ENCODE peak calls at places on chromosomes 4 and X, in seven cellular contexts. W is K562, U is transverse colon, Q is stomach, P is breast epithelium, E is sigmoid colon, T is HCT116. B is an unnamed sample.

GRCh38 chr4:120672558-120673147 is 249.9 kb downstream of the PRDM5 start:
- DNase-seq in W (no peak), U (no peak), Q (no peak), P (no peak), E (no peak), T (no peak), B (no peak)

GRCh38 chr4:26220704-26221103 is 100.1 kb upstream of the RBPJ start:
- DNase-seq in W (no peak), U (no peak), Q (no peak), P (no peak), E (no peak), T (no peak), B (no peak)

GRCh38 chrX:9127991-9128390 is 94.1 kb upstream of the FAM9B start:
- DNase-seq in W (no peak), U (no peak), Q (no peak), P (no peak), E (no peak), T (no peak), B (no peak)

GRCh38 chr4:89072921-89073320 is 15.9 kb upstream of the FAM13A start:
- DNase-seq in W (no peak), U (no peak), Q (no peak), P (no peak), E (no peak), T (no peak), B (no peak)

GRCh38 chr4:159764343-159764952 is 661.6 kb downstream of the RAPGEF2 start:
- DNase-seq in W (peak), U (no peak), Q (no peak), P (no peak), E (no peak), T (peak), B (peak)

GRCh38 chrX:40197071-40197470 is 99.3 kb upstream of the BCOR start:
- DNase-seq in W (peak), U (no peak), Q (no peak), P (no peak), E (no peak), T (no peak), B (no peak)

GRCh38 chr4:7186081-7186480 is 6.3 kb upstream of the SORCS2 start:
- DNase-seq in W (peak), U (no peak), Q (no peak), P (no peak), E (peak), T (no peak), B (no peak)

GRCh38 chr4:7419961-7420660 is 14.6 kb downstream of the PSAPL1 start:
- DNase-seq in W (no peak), U (no peak), Q (peak), P (no peak), E (peak), T (no peak), B (no peak)

GRCh38 chr4:189804884-189805283 is 135.8 kb upstream of the FRG1 start:
- DNase-seq in W (no peak), U (no peak), Q (peak), P (no peak), E (no peak), T (no peak), B (no peak)

GRCh38 chr4:80137631-80138030 is 59.7 kb upstream of the PRDM8 start:
- DNase-seq in W (no peak), U (no peak), Q (no peak), P (no peak), E (no peak), T (no peak), B (no peak)

GRCh38 chr4:186979966-186980745 is 256.5 kb upstream of the FAT1 start:
- DNase-seq in W (no peak), U (no peak), Q (no peak), P (no peak), E (no peak), T (no peak), B (no peak)

GRCh38 chr4:139734201-139734874 is 68.7 kb downstream of the MGST2 start:
- DNase-seq in W (no peak), U (no peak), Q (no peak), P (peak), E (peak), T (no peak), B (no peak)

GRCh38 chr4:153522800-153523089 is 56.6 kb downstream of the TMEM131L start:
- DNase-seq in W (no peak), U (no peak), Q (no peak), P (no peak), E (no peak), T (no peak), B (no peak)

GRCh38 chr4:151725087-151725486 is 35.7 kb downstream of the GATB start:
- DNase-seq in W (no peak), U (no peak), Q (no peak), P (no peak), E (no peak), T (no peak), B (no peak)

GRCh38 chr4:99471349-99471748 is 36.2 kb upstream of the ADH7 start:
- DNase-seq in W (no peak), U (no peak), Q (no peak), P (no peak), E (no peak), T (no peak), B (no peak)

GRCh38 chrX:129736491-129736890 is 2.3 kb upstream of the XPNPEP2 start:
- DNase-seq in W (no peak), U (no peak), Q (no peak), P (no peak), E (peak), T (no peak), B (no peak)

GRCh38 chrX:129737921-129738320 is 858 bp upstream of the XPNPEP2 start:
- DNase-seq in W (no peak), U (no peak), Q (no peak), P (no peak), E (peak), T (no peak), B (no peak)

GRCh38 chrX:129731228-129731627 is 7.6 kb upstream of the XPNPEP2 start:
- DNase-seq in W (no peak), U (no peak), Q (no peak), P (no peak), E (no peak), T (no peak), B (no peak)

GRCh38 chrX:129732857-129733256 is 5.9 kb upstream of the XPNPEP2 start:
- DNase-seq in W (no peak), U (no peak), Q (no peak), P (no peak), E (no peak), T (no peak), B (no peak)

GRCh38 chrX:129733335-129733734 is 5.4 kb upstream of the XPNPEP2 start:
- DNase-seq in W (no peak), U (no peak), Q (no peak), P (no peak), E (no peak), T (no peak), B (no peak)
- TF ChIP-seq POLR2AphosphoS5 in W (no peak), U (no peak), Q (no peak), P (no peak), E (no peak), T (no peak), B (no peak)

GRCh38 chr4:20682853-20683252 is 17.4 kb upstream of the PACRGL start:
- DNase-seq in W (no peak), U (no peak), Q (peak), P (no peak), E (no peak), T (no peak), B (no peak)

GRCh38 chr4:20676773-20677172 is 23.5 kb upstream of the PACRGL start:
- DNase-seq in W (no peak), U (no peak), Q (no peak), P (no peak), E (no peak), T (no peak), B (no peak)

GRCh38 chr4:20681263-20681662 is 19.0 kb upstream of the PACRGL start:
- DNase-seq in W (no peak), U (peak), Q (peak), P (no peak), E (peak), T (no peak), B (no peak)

GRCh38 chr4:20678382-20678781 is 21.9 kb upstream of the PACRGL start:
- DNase-seq in W (no peak), U (no peak), Q (no peak), P (no peak), E (no peak), T (no peak), B (no peak)

DNA sequence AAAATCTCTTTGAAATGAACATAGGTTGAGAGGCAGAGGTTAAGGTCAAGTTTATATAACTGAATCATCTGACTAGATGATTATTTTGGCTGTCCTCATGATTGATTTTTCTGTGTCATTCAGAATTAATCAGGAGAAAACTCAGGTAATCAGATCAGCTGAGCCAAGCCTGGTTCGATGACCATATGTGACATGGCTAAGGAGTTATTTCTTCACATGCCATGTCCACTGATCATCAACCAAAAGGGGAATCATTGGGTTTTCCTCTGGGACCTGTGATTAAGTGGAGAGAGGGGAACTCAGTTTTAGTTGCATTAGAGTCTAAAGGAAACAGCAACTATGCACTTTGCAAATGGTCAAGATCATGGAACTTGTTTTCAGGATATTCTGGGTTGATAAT is 20.3 kb upstream of the PACRGL start:
- DNase-seq in W (no peak), U (no peak), Q (no peak), P (no peak), E (no peak), T (no peak), B (no peak)
- TF ChIP-seq POLR2A in W (no peak), U (no peak), Q (no peak), P (no peak), E (no peak), T (no peak), B (no peak)

GRCh38 chr4:142818009-142818408 is 28.1 kb downstream of the INPP4B start:
- DNase-seq in W (no peak), U (no peak), Q (no peak), P (no peak), E (no peak), T (peak), B (no peak)
- TF ChIP-seq POLR2AphosphoS5 in W (no peak), U (no peak), Q (no peak), P (no peak), E (no peak), T (no peak), B (no peak)

DNA sequence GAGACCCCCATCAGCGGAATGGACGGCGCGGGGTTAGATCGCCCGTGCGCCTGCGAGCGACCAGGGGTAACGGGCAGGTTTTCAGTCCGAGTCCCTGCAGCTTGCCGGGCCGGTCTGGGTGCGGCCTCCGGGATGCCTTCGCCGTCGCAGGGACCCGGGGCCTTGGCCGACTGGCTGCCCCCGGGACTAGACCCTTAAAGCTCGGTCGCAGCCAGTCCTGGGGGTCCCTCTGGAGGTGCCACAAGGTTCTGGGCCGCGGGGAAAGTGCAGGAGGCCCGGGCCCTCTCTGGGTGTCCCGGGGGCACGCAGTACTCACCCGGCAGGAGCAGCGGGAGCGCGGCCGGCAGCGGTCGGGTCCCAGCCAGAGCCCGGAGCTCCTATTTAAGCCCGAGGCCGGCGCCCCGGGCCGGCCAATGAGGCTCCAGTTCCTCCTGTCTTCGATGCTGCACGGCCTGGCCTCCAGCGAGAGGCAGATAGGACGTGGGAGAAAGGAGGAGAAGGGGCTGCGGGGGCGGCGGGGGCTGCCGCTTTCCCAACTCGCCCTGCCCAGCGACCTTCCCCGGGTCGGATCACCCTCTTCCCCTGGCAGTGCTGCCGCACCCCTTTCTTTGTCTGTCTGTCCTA is at the start of gene SPON2:
- DNase-seq in W (no peak), U (no peak), Q (no peak), P (no peak), E (peak), T (no peak), B (no peak)
- TF ChIP-seq POLR2A in W (no peak), U (peak), Q (no peak), P (no peak), E (no peak), T (no peak), B (no peak)

GRCh38 chr4:40446785-40447184 is 111.7 kb downstream of the CHRNA9 start:
- DNase-seq in W (no peak), U (no peak), Q (no peak), P (peak), E (no peak), T (no peak), B (no peak)
- TF ChIP-seq POLR2AphosphoS5 in W (no peak), U (no peak), Q (no peak), P (no peak), E (no peak), T (no peak), B (no peak)